ENCODE peak calls at places on chromosomes 12 and 14, in ten cellular contexts. U is gastrocnemius medialis; O is K562; Y is ascending aorta; E is tibial artery; W is effector memory CD4-positive, alpha-beta T cell; L is cardiac muscle cell; R is A549; A is sigmoid colon; Q is right cardiac atrium. T is an unnamed sample.
A peak's percentile ranks its signal among the peaks of the same experiment; 100 is the strongest.

GRCh38 chr12:89873745-89874144 is 165.1 kb upstream of the ATP2B1 start:
- DNase-seq in U (no peak), O (no peak), Y (no peak), E (no peak), W (no peak), L (peak; percentile 34), R (no peak), A (no peak), Q (no peak), T (no peak)

GRCh38 chr12:110312581-110313360 is 31.7 kb downstream of the ATP2A2 start:
- DNase-seq in U (peak; percentile 19), O (no peak), Y (no peak), E (no peak), W (no peak), L (peak; percentile 84), R (peak; percentile 74), A (peak; percentile 72), Q (no peak), T (no peak)

GRCh38 chr12:76449572-76449971 is 101.4 kb upstream of the BBS10 start:
- DNase-seq in U (no peak), O (no peak), Y (no peak), E (no peak), W (no peak), L (peak; percentile 71), R (peak; percentile 7), A (no peak), Q (no peak), T (no peak)

GRCh38 chr12:17301544-17301943 is 695.6 kb upstream of the LMO3 start:
- DNase-seq in U (no peak), O (no peak), Y (no peak), E (no peak), W (no peak), L (no peak), R (no peak), A (no peak), Q (no peak), T (no peak)

GRCh38 chr12:68572650-68573049 is 38.0 kb upstream of the RAP1B start:
- DNase-seq in U (no peak), O (no peak), Y (no peak), E (no peak), W (no peak), L (no peak), R (no peak), A (no peak), Q (no peak), T (no peak)

GRCh38 chr14:33347816-33348215 is 409.1 kb downstream of the NPAS3 start:
- DNase-seq in U (no peak), O (no peak), Y (no peak), E (no peak), W (no peak), L (no peak), R (no peak), A (no peak), Q (no peak), T (no peak)

GRCh38 chr12:59698599-59698998 is 102.8 kb downstream of the SLC16A7 start:
- DNase-seq in U (no peak), O (no peak), Y (no peak), E (no peak), W (no peak), L (peak; percentile 91), R (no peak), A (no peak), Q (no peak), T (no peak)

GRCh38 chr12:77377116-77377515 is 311.7 kb upstream of the E2F7 start:
- DNase-seq in U (no peak), O (no peak), Y (no peak), E (no peak), W (no peak), L (peak; percentile 76), R (no peak), A (no peak), Q (no peak), T (no peak)

GRCh38 chr12:89135976-89136634 is 216.2 kb downstream of the DUSP6 start:
- DNase-seq in U (no peak), O (no peak), Y (no peak), E (no peak), W (no peak), L (no peak), R (peak; percentile 22), A (no peak), Q (no peak), T (no peak)

GRCh38 chr14:50000215-50001145 is 107.6 kb downstream of the ARF6 start:
- DNase-seq in U (peak; percentile 71), O (peak; percentile 36), Y (peak; percentile 90), E (peak; percentile 86), W (peak; percentile 69), L (peak; percentile 81), R (peak; percentile 50), A (peak; percentile 83), Q (peak; percentile 72), T (peak; percentile 72)

GRCh38 chr14:88229428-88229827 is 93.6 kb downstream of the KCNK10 start:
- DNase-seq in U (no peak), O (no peak), Y (no peak), E (no peak), W (no peak), L (no peak), R (no peak), A (no peak), Q (no peak), T (no peak)

GRCh38 chr12:47808574-47809380 is 10.9 kb downstream of the HDAC7 start:
- DNase-seq in U (no peak), O (peak; percentile 65), Y (no peak), E (no peak), W (no peak), L (no peak), R (no peak), A (no peak), Q (no peak), T (no peak)

GRCh38 chr14:38994721-38995120 is 108.3 kb downstream of the SEC23A start:
- DNase-seq in U (no peak), O (no peak), Y (no peak), E (no peak), W (no peak), L (no peak), R (no peak), A (no peak), Q (no peak), T (no peak)

DNA sequence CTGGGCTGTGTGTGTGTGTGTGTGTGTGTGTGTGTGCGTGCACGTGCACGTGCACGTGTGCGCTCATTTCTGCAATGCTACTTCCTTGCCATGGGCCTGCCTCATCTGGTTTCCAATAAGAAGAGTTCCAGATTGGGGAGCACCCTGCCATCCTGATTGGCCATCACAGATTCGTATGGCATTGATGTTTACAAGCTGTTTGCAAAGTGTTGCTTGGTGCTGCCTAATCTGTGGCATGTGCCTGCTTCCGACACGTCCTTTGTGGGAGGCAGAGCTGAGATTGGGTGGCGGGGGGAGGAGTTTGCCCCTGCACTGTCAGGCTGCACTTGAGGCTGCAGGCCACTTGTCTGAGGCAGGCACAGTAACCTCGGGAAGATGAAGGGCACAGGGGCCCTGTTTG is 39.2 kb downstream of the SAMD4A start:
- DNase-seq in U (no peak), O (no peak), Y (no peak), E (peak; percentile 68), W (no peak), L (peak; percentile 63), R (no peak), A (no peak), Q (peak; percentile 65), T (peak; percentile 51)
- H3K4me3 ChIP-seq in U (no peak overlapping the region), O (no peak overlapping the region), Y (no peak overlapping the region), E (no peak overlapping the region), W (no peak overlapping the region), L (no peak overlapping the region), R (no peak overlapping the region), A (no peak overlapping the region), Q (no peak overlapping the region), T (no peak overlapping the region)

GRCh38 chr14:52018252-52018651 is 28.9 kb downstream of the RTRAF start:
- DNase-seq in U (no peak), O (peak; percentile 10), Y (no peak), E (no peak), W (no peak), L (no peak), R (no peak), A (no peak), Q (no peak), T (no peak)
- H3K4me1 ChIP-seq in U (peaks cover 22% of the 10 kb centered on the region), O (peaks cover 12% of the 10 kb centered on the region), Y (no peaks in the 10 kb centered on the region), E (no peaks in the 10 kb centered on the region), W (no peaks in the 10 kb centered on the region), L (peaks cover 81% of the 10 kb centered on the region), R (no peaks in the 10 kb centered on the region), A (no peaks in the 10 kb centered on the region), Q (peaks cover 33% of the 10 kb centered on the region), T (peaks cover 36% of the 10 kb centered on the region)

GRCh38 chr14:68815288-68816182 is 22.7 kb upstream of the ZFP36L1 start:
- DNase-seq in U (no peak), O (no peak), Y (no peak), E (peak; percentile 73), W (no peak), L (no peak), R (no peak), A (peak; percentile 76), Q (no peak), T (no peak)

GRCh38 chr14:68817513-68818212 is 24.8 kb upstream of the ZFP36L1 start:
- DNase-seq in U (no peak), O (no peak), Y (no peak), E (no peak), W (no peak), L (no peak), R (no peak), A (no peak), Q (no peak), T (no peak)

GRCh38 chr14:68814376-68815287 is 21.8 kb upstream of the ZFP36L1 start:
- DNase-seq in U (no peak), O (peak; percentile 69), Y (no peak), E (no peak), W (peak; percentile 38), L (peak; percentile 66), R (peak; percentile 78), A (peak; percentile 79), Q (no peak), T (peak; percentile 59)

GRCh38 chr14:68816943-68817430 is 24.1 kb upstream of the ZFP36L1 start:
- DNase-seq in U (no peak), O (no peak), Y (peak; percentile 65), E (no peak), W (no peak), L (no peak), R (no peak), A (no peak), Q (no peak), T (no peak)

GRCh38 chr14:68816183-68816942 is 23.5 kb upstream of the ZFP36L1 start:
- DNase-seq in U (peak; percentile 81), O (peak; percentile 87), Y (peak; percentile 93), E (peak; percentile 94), W (peak; percentile 73), L (peak; percentile 96), R (peak; percentile 92), A (peak; percentile 96), Q (peak; percentile 91), T (peak; percentile 95)
- H3K4me3 ChIP-seq in U (peak overlapping the region; percentile 84), O (peak overlapping the region; percentile 40), Y (peak overlapping the region; percentile 67), E (peak overlapping the region; percentile 68), W (peak overlapping the region; percentile 45), L (peak overlapping the region; percentile 20), R (peak overlapping the region; percentile 45), A (peak overlapping the region; percentile 51), Q (peak overlapping the region; percentile 18), T (peak overlapping the region; percentile 62)

DNA sequence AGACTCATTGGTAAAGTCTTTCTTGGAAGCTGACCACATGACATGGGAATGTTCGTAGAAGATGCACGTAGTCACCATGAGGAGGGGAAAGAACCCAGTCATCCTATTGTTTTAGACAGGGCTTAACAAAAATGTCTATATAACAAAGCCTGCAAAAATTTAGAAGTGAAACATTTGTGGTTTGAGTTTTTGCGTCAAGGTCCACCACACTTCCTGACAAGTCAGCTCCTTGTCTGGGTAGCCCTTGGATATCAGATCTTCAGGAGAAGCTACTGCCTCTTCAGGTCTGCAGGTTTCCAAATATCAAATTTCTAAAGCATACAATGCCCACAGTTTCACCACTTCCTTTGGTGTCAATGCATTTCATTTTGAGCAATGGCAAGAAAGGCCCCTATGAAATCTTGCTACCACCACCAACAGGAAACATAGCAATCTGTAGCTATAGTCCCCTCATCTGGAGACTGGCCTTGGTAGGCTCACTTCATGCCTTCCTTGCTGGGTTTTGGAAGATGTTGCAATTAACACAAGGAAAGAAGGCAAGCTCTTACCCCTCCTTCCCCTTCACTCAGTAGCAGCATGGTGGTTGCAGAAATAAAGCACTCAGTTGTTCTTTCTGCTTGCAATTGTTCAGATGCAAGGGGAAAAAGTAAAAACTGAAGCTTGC is 235.2 kb downstream of the PCNX1 start:
- DNase-seq in U (no peak), O (no peak), Y (no peak), E (no peak), W (no peak), L (peak; percentile 93), R (no peak), A (no peak), Q (no peak), T (no peak)
- H3K4me1 ChIP-seq in U (no peaks in the 10 kb centered on the region), O (peaks cover 12% of the 10 kb centered on the region), Y (no peaks in the 10 kb centered on the region), E (no peaks in the 10 kb centered on the region), W (no peaks in the 10 kb centered on the region), L (no peaks in the 10 kb centered on the region), R (peaks cover 12% of the 10 kb centered on the region), A (no peaks in the 10 kb centered on the region), Q (no peaks in the 10 kb centered on the region), T (peaks cover 5% of the 10 kb centered on the region)

T was measured in lower lobe of right lung.